ENCODE peak calls at places on chromosomes 2 and 18, in seven cellular contexts. U is effector memory CD8-positive, alpha-beta T cell; F is epithelial cell of proximal tubule; V is HS-5; Y is SW480; X is left lung; M is NCI-H510A treated with DMSO at 0.1 percent for 48 hours. A is an unnamed sample.

GRCh38 chr2:197804758-197805597 is 585 bp downstream of the PLCL1 start:
- DNase-seq in U (peak; percentile 27), F (no peak), V (no peak), Y (no peak), X (peak; percentile 45), M (no peak), A (peak; percentile 44)

GRCh38 chr2:99850076-99850710 is 292.2 kb downstream of the AFF3 start:
- DNase-seq in U (no peak), F (peak; percentile 80), V (no peak), Y (peak; percentile 16), X (no peak), M (no peak), A (peak; percentile 4)

GRCh38 chr2:71538241-71538640 is 84.9 kb downstream of the DYSF start:
- DNase-seq in U (no peak), F (no peak), V (no peak), Y (no peak), X (no peak), M (no peak), A (no peak)

GRCh38 chr2:239157766-239158165 is 243.1 kb downstream of the HDAC4 start:
- DNase-seq in U (no peak), F (no peak), V (no peak), Y (peak; percentile 36), X (peak; percentile 59), M (no peak), A (peak; percentile 81)

GRCh38 chr18:5197032-5197434 is at the start of gene AKAIN1:
- DNase-seq in U (no peak), F (no peak), V (no peak), Y (no peak), X (peak; percentile 36), M (peak; percentile 74), A (no peak)

GRCh38 chr2:234880551-234881211 is 71.1 kb upstream of the SH3BP4 start:
- DNase-seq in U (no peak), F (peak; percentile 59), V (peak; percentile 99), Y (peak; percentile 75), X (no peak), M (no peak), A (peak; percentile 48)

GRCh38 chr2:210224660-210225460 is at the start of gene ACADL:
- DNase-seq in U (no peak), F (no peak), V (peak; percentile 3), Y (peak; percentile 56), X (peak; percentile 71), M (peak; percentile 10), A (peak; percentile 70)

GRCh38 chr2:15770148-15770547 is 170.2 kb upstream of the MYCN start:
- DNase-seq in U (no peak), F (no peak), V (no peak), Y (no peak), X (no peak), M (no peak), A (no peak)

GRCh38 chr2:70090706-70091334 is 3.5 kb downstream of the PCBP1 start:
- DNase-seq in U (no peak), F (no peak), V (no peak), Y (no peak), X (no peak), M (no peak), A (no peak)

GRCh38 chr2:54428401-54428800 is 27.7 kb upstream of the SPTBN1 start:
- DNase-seq in U (no peak), F (peak; percentile 16), V (no peak), Y (no peak), X (peak; percentile 46), M (no peak), A (no peak)

GRCh38 chr2:205964111-205964761 is 121.7 kb downstream of the INO80D start:
- DNase-seq in U (no peak), F (no peak), V (no peak), Y (no peak), X (no peak), M (peak; percentile 5), A (no peak)

GRCh38 chr18:40874233-40874632 is 1080.8 kb upstream of the PIK3C3 start:
- DNase-seq in U (no peak), F (no peak), V (no peak), Y (no peak), X (no peak), M (no peak), A (no peak)

GRCh38 chr2:121309801-121310200 is 24.8 kb upstream of the TFCP2L1 start:
- DNase-seq in U (peak; percentile 22), F (peak; percentile 23), V (no peak), Y (peak; percentile 81), X (no peak), M (no peak), A (no peak)

GRCh38 chr2:127656569-127657231 is 10.7 kb downstream of the GPR17 start:
- DNase-seq in U (no peak), F (no peak), V (no peak), Y (no peak), X (no peak), M (no peak), A (no peak)